ENCODE peak calls at places on chromosomes 13 and 19, in seven cellular contexts. One of them, this sample, is unnamed.

GRCh38 chr13:37736040-37736439 is 133.5 kb downstream of the TRPC4 start:
- DNase-seq in GM13976: no peak
- DNase-seq in psoas muscle: no peak
- DNase-seq in A549: no peak
- DNase-seq in LNCaP clone FGC: no peak
- DNase-seq in bronchial epithelial cell: no peak
- DNase-seq in heart left ventricle: no peak
- DNase-seq in this sample: no peak

GRCh38 chr13:50359779-50360178 is 344.5 kb downstream of the KCNRG start:
- DNase-seq in psoas muscle: no peak
- DNase-seq in GM13976: no peak
- DNase-seq in bronchial epithelial cell: no peak
- DNase-seq in LNCaP clone FGC: no peak
- DNase-seq in A549: no peak
- DNase-seq in heart left ventricle: no peak
- DNase-seq in this sample: no peak

GRCh38 chr19:34555447-34555846 is 73.9 kb downstream of the WTIP start:
- DNase-seq in heart left ventricle: no peak
- DNase-seq in LNCaP clone FGC: no peak
- DNase-seq in psoas muscle: no peak
- DNase-seq in A549: peak
- DNase-seq in GM13976: no peak
- DNase-seq in bronchial epithelial cell: peak
- DNase-seq in this sample: no peak

GRCh38 chr19:14494910-14495677 is 833 bp downstream of the GIPC1 start:
- DNase-seq in bronchial epithelial cell: peak
- DNase-seq in A549: no peak
- DNase-seq in GM13976: peak
- DNase-seq in psoas muscle: no peak
- DNase-seq in LNCaP clone FGC: no peak
- DNase-seq in heart left ventricle: no peak
- DNase-seq in this sample: no peak

GRCh38 chr13:102289606-102290005 is 112.2 kb downstream of the FGF14 start:
- DNase-seq in LNCaP clone FGC: no peak
- DNase-seq in GM13976: no peak
- DNase-seq in bronchial epithelial cell: peak
- DNase-seq in psoas muscle: no peak
- DNase-seq in A549: no peak
- DNase-seq in heart left ventricle: no peak
- DNase-seq in this sample: no peak

GRCh38 chr13:49690133-49690989 is 925 bp downstream of the EBPL start:
- DNase-seq in LNCaP clone FGC: peak
- DNase-seq in bronchial epithelial cell: peak
- DNase-seq in heart left ventricle: no peak
- DNase-seq in GM13976: no peak
- DNase-seq in psoas muscle: no peak
- DNase-seq in A549: peak
- DNase-seq in this sample: no peak

GRCh38 chr19:10878253-10878652 is 6.9 kb downstream of the CARM1 start:
- DNase-seq in A549: no peak
- DNase-seq in heart left ventricle: no peak
- DNase-seq in psoas muscle: no peak
- DNase-seq in LNCaP clone FGC: no peak
- DNase-seq in GM13976: no peak
- DNase-seq in bronchial epithelial cell: no peak
- DNase-seq in this sample: no peak

GRCh38 chr13:101942038-101942437 is 459.8 kb downstream of the FGF14 start:
- DNase-seq in GM13976: no peak
- DNase-seq in LNCaP clone FGC: no peak
- DNase-seq in psoas muscle: no peak
- DNase-seq in heart left ventricle: no peak
- DNase-seq in A549: peak
- DNase-seq in bronchial epithelial cell: peak
- DNase-seq in this sample: no peak

GRCh38 chr13:21232599-21232998 is 56.1 kb downstream of the MRPL57 start:
- DNase-seq in LNCaP clone FGC: no peak
- DNase-seq in heart left ventricle: no peak
- DNase-seq in psoas muscle: no peak
- DNase-seq in bronchial epithelial cell: no peak
- DNase-seq in GM13976: no peak
- DNase-seq in A549: no peak
- DNase-seq in this sample: no peak

GRCh38 chr13:109666656-109667448 is 119.5 kb downstream of the IRS2 start:
- DNase-seq in heart left ventricle: no peak
- DNase-seq in bronchial epithelial cell: peak
- DNase-seq in LNCaP clone FGC: no peak
- DNase-seq in GM13976: no peak
- DNase-seq in psoas muscle: no peak
- DNase-seq in A549: peak
- DNase-seq in this sample: no peak

GRCh38 chr13:112978561-112979405 is 9.8 kb downstream of the MCF2L start:
- DNase-seq in psoas muscle: no peak
- DNase-seq in bronchial epithelial cell: no peak
- DNase-seq in A549: no peak
- DNase-seq in GM13976: no peak
- DNase-seq in LNCaP clone FGC: no peak
- DNase-seq in heart left ventricle: no peak
- DNase-seq in this sample: no peak

GRCh38 chr19:7888145-7888825 is at the start of gene LRRC8E:
- DNase-seq in LNCaP clone FGC: no peak
- DNase-seq in A549: peak
- DNase-seq in heart left ventricle: no peak
- DNase-seq in GM13976: no peak
- DNase-seq in bronchial epithelial cell: peak
- DNase-seq in psoas muscle: no peak
- DNase-seq in this sample: peak

GRCh38 chr13:110149036-110149435 is 157.9 kb downstream of the COL4A1 start:
- DNase-seq in bronchial epithelial cell: no peak
- DNase-seq in A549: no peak
- DNase-seq in LNCaP clone FGC: no peak
- DNase-seq in psoas muscle: no peak
- DNase-seq in heart left ventricle: no peak
- DNase-seq in GM13976: no peak
- DNase-seq in this sample: no peak

GRCh38 chr19:3335431-3336350 is 30.7 kb upstream of the NFIC start:
- DNase-seq in bronchial epithelial cell: no peak
- DNase-seq in A549: no peak
- DNase-seq in heart left ventricle: peak
- DNase-seq in GM13976: no peak
- DNase-seq in psoas muscle: peak
- DNase-seq in LNCaP clone FGC: no peak
- DNase-seq in this sample: no peak

GRCh38 chr19:14337510-14337909 is 43.7 kb upstream of the ADGRE5 start:
- DNase-seq in GM13976: no peak
- DNase-seq in bronchial epithelial cell: no peak
- DNase-seq in psoas muscle: no peak
- DNase-seq in LNCaP clone FGC: no peak
- DNase-seq in A549: peak
- DNase-seq in heart left ventricle: no peak
- DNase-seq in this sample: no peak

GRCh38 chr19:27833031-27833430 is 1379.9 kb downstream of the UQCRFS1 start:
- DNase-seq in bronchial epithelial cell: peak
- DNase-seq in heart left ventricle: no peak
- DNase-seq in GM13976: no peak
- DNase-seq in LNCaP clone FGC: no peak
- DNase-seq in psoas muscle: no peak
- DNase-seq in A549: no peak
- DNase-seq in this sample: no peak

GRCh38 chr19:1812426-1813196 is 535 bp upstream of the ATP8B3 start:
- DNase-seq in A549: peak
- DNase-seq in psoas muscle: peak
- DNase-seq in heart left ventricle: peak
- DNase-seq in LNCaP clone FGC: peak
- DNase-seq in bronchial epithelial cell: peak
- DNase-seq in GM13976: peak
- DNase-seq in this sample: peak
- TF ChIP-seq CTCF in A549: peak
- TF ChIP-seq CTCF in psoas muscle: peak
- TF ChIP-seq CTCF in heart left ventricle: peak
- TF ChIP-seq CTCF in LNCaP clone FGC: peak
- TF ChIP-seq CTCF in bronchial epithelial cell: peak
- TF ChIP-seq CTCF in GM13976: peak
- TF ChIP-seq CTCF in this sample: peak

GRCh38 chr13:31944262-31945160 is 87.1 kb upstream of the FRY start:
- DNase-seq in LNCaP clone FGC: no peak
- DNase-seq in heart left ventricle: no peak
- DNase-seq in GM13976: no peak
- DNase-seq in bronchial epithelial cell: no peak
- DNase-seq in A549: no peak
- DNase-seq in psoas muscle: no peak
- DNase-seq in this sample: no peak
- TF ChIP-seq CTCF in LNCaP clone FGC: no peak
- TF ChIP-seq CTCF in heart left ventricle: no peak
- TF ChIP-seq CTCF in GM13976: no peak
- TF ChIP-seq CTCF in bronchial epithelial cell: no peak
- TF ChIP-seq CTCF in A549: no peak
- TF ChIP-seq CTCF in psoas muscle: no peak
- TF ChIP-seq CTCF in this sample: no peak

GRCh38 chr13:55577847-55578210 is 1562.9 kb upstream of the PRR20A start:
- DNase-seq in heart left ventricle: no peak
- DNase-seq in LNCaP clone FGC: no peak
- DNase-seq in GM13976: no peak
- DNase-seq in psoas muscle: no peak
- DNase-seq in bronchial epithelial cell: no peak
- DNase-seq in A549: no peak
- DNase-seq in this sample: no peak
- TF ChIP-seq CTCF in heart left ventricle: no peak
- TF ChIP-seq CTCF in LNCaP clone FGC: no peak
- TF ChIP-seq CTCF in GM13976: no peak
- TF ChIP-seq CTCF in psoas muscle: no peak
- TF ChIP-seq CTCF in bronchial epithelial cell: no peak
- TF ChIP-seq CTCF in A549: no peak
- TF ChIP-seq CTCF in this sample: no peak

GRCh38 chr13:81171065-81171647 is 830.2 kb upstream of the SPRY2 start:
- DNase-seq in A549: no peak
- DNase-seq in psoas muscle: no peak
- DNase-seq in bronchial epithelial cell: peak
- DNase-seq in LNCaP clone FGC: no peak
- DNase-seq in GM13976: no peak
- DNase-seq in heart left ventricle: no peak
- DNase-seq in this sample: peak
- TF ChIP-seq CTCF in A549: peak
- TF ChIP-seq CTCF in psoas muscle: peak
- TF ChIP-seq CTCF in bronchial epithelial cell: peak
- TF ChIP-seq CTCF in LNCaP clone FGC: peak
- TF ChIP-seq CTCF in GM13976: no peak
- TF ChIP-seq CTCF in heart left ventricle: peak
- TF ChIP-seq CTCF in this sample: peak

GRCh38 chr19:41903161-41903953 is 20.4 kb downstream of the ARHGEF1 start:
- DNase-seq in heart left ventricle: no peak
- DNase-seq in GM13976: no peak
- DNase-seq in LNCaP clone FGC: no peak
- DNase-seq in bronchial epithelial cell: no peak
- DNase-seq in A549: no peak
- DNase-seq in psoas muscle: no peak
- DNase-seq in this sample: no peak

GRCh38 chr19:41906271-41906670 is 22.0 kb downstream of the ERFL start:
- DNase-seq in LNCaP clone FGC: no peak
- DNase-seq in GM13976: no peak
- DNase-seq in A549: no peak
- DNase-seq in bronchial epithelial cell: no peak
- DNase-seq in psoas muscle: no peak
- DNase-seq in heart left ventricle: no peak
- DNase-seq in this sample: no peak

GRCh38 chr19:41902594-41902993 is 19.6 kb downstream of the ARHGEF1 start:
- DNase-seq in LNCaP clone FGC: no peak
- DNase-seq in psoas muscle: no peak
- DNase-seq in GM13976: no peak
- DNase-seq in bronchial epithelial cell: no peak
- DNase-seq in A549: no peak
- DNase-seq in heart left ventricle: no peak
- DNase-seq in this sample: no peak

GRCh38 chr19:41905273-41906002 is 22.5 kb downstream of the ARHGEF1 start:
- DNase-seq in LNCaP clone FGC: no peak
- DNase-seq in GM13976: no peak
- DNase-seq in A549: no peak
- DNase-seq in bronchial epithelial cell: no peak
- DNase-seq in psoas muscle: no peak
- DNase-seq in heart left ventricle: no peak
- DNase-seq in this sample: no peak

DNA sequence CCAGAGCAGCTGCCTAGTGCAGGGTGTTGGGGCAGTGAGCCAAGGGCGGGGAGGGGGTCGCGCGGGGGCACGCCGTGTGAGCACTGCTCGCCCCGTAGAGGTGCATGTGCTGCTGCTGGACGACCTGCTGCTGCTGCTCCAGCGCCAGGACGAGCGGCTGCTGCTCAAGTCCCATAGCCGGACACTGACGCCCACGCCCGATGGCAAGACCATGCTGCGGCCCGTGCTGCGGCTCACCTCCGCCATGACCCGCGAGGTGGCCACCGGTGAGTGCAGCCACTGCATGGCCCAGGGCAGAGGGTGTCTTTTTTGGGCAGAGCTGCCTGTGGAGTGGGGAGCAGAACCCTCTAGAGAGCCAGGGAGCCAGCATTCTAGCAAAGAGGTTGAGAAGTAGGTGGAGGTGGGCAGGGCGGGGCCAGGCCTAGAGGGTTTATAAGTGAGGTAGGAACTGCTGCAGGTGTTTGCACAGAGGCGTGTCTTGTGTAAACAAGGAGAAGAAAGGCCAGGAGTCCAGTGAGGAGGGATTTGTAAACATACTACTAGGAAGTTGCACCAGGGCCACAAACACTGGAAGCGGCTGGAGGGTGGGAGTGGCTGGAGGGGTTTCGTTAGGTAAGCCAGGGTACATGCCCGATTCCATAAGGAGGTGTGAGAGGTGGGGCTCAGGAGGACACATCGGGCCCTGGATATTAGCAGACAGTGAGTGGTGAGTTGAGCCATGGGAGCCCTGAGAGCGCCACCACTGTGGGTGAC is 21.3 kb downstream of the ARHGEF1 start:
- DNase-seq in LNCaP clone FGC: peak
- DNase-seq in A549: peak
- DNase-seq in GM13976: no peak
- DNase-seq in psoas muscle: no peak
- DNase-seq in heart left ventricle: no peak
- DNase-seq in bronchial epithelial cell: peak
- DNase-seq in this sample: no peak
- TF ChIP-seq CTCF in LNCaP clone FGC: no peak
- TF ChIP-seq CTCF in A549: no peak
- TF ChIP-seq CTCF in GM13976: no peak
- TF ChIP-seq CTCF in psoas muscle: no peak
- TF ChIP-seq CTCF in heart left ventricle: no peak
- TF ChIP-seq CTCF in bronchial epithelial cell: no peak
- TF ChIP-seq CTCF in this sample: no peak

GRCh38 chr13:43981091-43981490 is 101.4 kb downstream of the LACC1 start:
- DNase-seq in psoas muscle: no peak
- DNase-seq in bronchial epithelial cell: no peak
- DNase-seq in LNCaP clone FGC: no peak
- DNase-seq in heart left ventricle: no peak
- DNase-seq in GM13976: no peak
- DNase-seq in A549: no peak
- DNase-seq in this sample: no peak
- TF ChIP-seq CTCF in psoas muscle: no peak
- TF ChIP-seq CTCF in bronchial epithelial cell: no peak
- TF ChIP-seq CTCF in LNCaP clone FGC: no peak
- TF ChIP-seq CTCF in heart left ventricle: no peak
- TF ChIP-seq CTCF in GM13976: no peak
- TF ChIP-seq CTCF in A549: no peak
- TF ChIP-seq CTCF in this sample: no peak

GRCh38 chr13:98835156-98835555 is 82.7 kb upstream of the SLC15A1 start:
- DNase-seq in GM13976: no peak
- DNase-seq in A549: no peak
- DNase-seq in LNCaP clone FGC: peak
- DNase-seq in psoas muscle: no peak
- DNase-seq in bronchial epithelial cell: no peak
- DNase-seq in heart left ventricle: no peak
- DNase-seq in this sample: no peak
- TF ChIP-seq CTCF in GM13976: no peak
- TF ChIP-seq CTCF in A549: no peak
- TF ChIP-seq CTCF in LNCaP clone FGC: no peak
- TF ChIP-seq CTCF in psoas muscle: no peak
- TF ChIP-seq CTCF in bronchial epithelial cell: no peak
- TF ChIP-seq CTCF in heart left ventricle: no peak
- TF ChIP-seq CTCF in this sample: no peak

This sample was measured in GM20000.